ENCODE peak calls at places on chromosomes 4 and X, in six cellular contexts. One of them, this sample, is unnamed.

GRCh38 chrX:82087699-82088098 is 885.8 kb downstream of the SH3BGRL start:
- DNase-seq in K562: no peak
- DNase-seq in HepG2: no peak
- DNase-seq in A549: no peak
- DNase-seq in GM12878: no peak
- DNase-seq in endothelial cell of umbilical vein: no peak
- DNase-seq in this sample: no peak

GRCh38 chrX:56615282-56615681 is 51.9 kb downstream of the UBQLN2 start:
- DNase-seq in A549: no peak
- DNase-seq in endothelial cell of umbilical vein: no peak
- DNase-seq in GM12878: no peak
- DNase-seq in HepG2: peak; percentile 2
- DNase-seq in K562: no peak
- DNase-seq in this sample: no peak

GRCh38 chr4:15479089-15479912 is 9.6 kb downstream of the CC2D2A start:
- DNase-seq in GM12878: no peak
- DNase-seq in A549: peak; percentile 58
- DNase-seq in HepG2: peak; percentile 77
- DNase-seq in K562: peak; percentile 22
- DNase-seq in endothelial cell of umbilical vein: peak; percentile 89
- DNase-seq in this sample: peak; percentile 69

GRCh38 chr4:176335421-176335820 is 15.7 kb downstream of the SPCS3 start:
- DNase-seq in GM12878: no peak
- DNase-seq in K562: no peak
- DNase-seq in HepG2: no peak
- DNase-seq in endothelial cell of umbilical vein: no peak
- DNase-seq in A549: no peak
- DNase-seq in this sample: no peak

GRCh38 chrX:115649461-115650063 is 88.6 kb downstream of the PLS3 start:
- DNase-seq in GM12878: no peak
- DNase-seq in K562: no peak
- DNase-seq in HepG2: no peak
- DNase-seq in A549: no peak
- DNase-seq in endothelial cell of umbilical vein: no peak
- DNase-seq in this sample: no peak

GRCh38 chr4:14920237-14920636 is 82.0 kb upstream of the CPEB2 start:
- DNase-seq in K562: no peak
- DNase-seq in HepG2: no peak
- DNase-seq in endothelial cell of umbilical vein: no peak
- DNase-seq in A549: no peak
- DNase-seq in GM12878: no peak
- DNase-seq in this sample: no peak

GRCh38 chrX:9378980-9379696 is 85.7 kb upstream of the TBL1X start:
- DNase-seq in K562: no peak
- DNase-seq in GM12878: no peak
- DNase-seq in endothelial cell of umbilical vein: no peak
- DNase-seq in HepG2: no peak
- DNase-seq in A549: no peak
- DNase-seq in this sample: peak; percentile 79

GRCh38 chrX:134896194-134896593 is 94.6 kb upstream of the SMIM10 start:
- DNase-seq in HepG2: no peak
- DNase-seq in A549: no peak
- DNase-seq in endothelial cell of umbilical vein: no peak
- DNase-seq in K562: no peak
- DNase-seq in GM12878: no peak
- DNase-seq in this sample: no peak

GRCh38 chr4:16226816-16227461 is 668 bp upstream of the TAPT1 start:
- DNase-seq in A549: no peak
- DNase-seq in HepG2: peak; percentile 35
- DNase-seq in K562: peak; percentile 54
- DNase-seq in GM12878: no peak
- DNase-seq in endothelial cell of umbilical vein: peak; percentile 49
- DNase-seq in this sample: peak; percentile 74

GRCh38 chrX:54415534-54416350 is 24.5 kb upstream of the TSR2 start:
- DNase-seq in K562: no peak
- DNase-seq in HepG2: no peak
- DNase-seq in A549: no peak
- DNase-seq in endothelial cell of umbilical vein: no peak
- DNase-seq in GM12878: no peak
- DNase-seq in this sample: peak; percentile 46

GRCh38 chr4:179361978-179362486 is 1919.8 kb upstream of the AGA start:
- DNase-seq in endothelial cell of umbilical vein: no peak
- DNase-seq in K562: no peak
- DNase-seq in A549: no peak
- DNase-seq in GM12878: no peak
- DNase-seq in HepG2: no peak
- DNase-seq in this sample: no peak

GRCh38 chr4:3672465-3672831 is 93.7 kb upstream of the ADRA2C start:
- DNase-seq in GM12878: no peak
- DNase-seq in A549: no peak
- DNase-seq in endothelial cell of umbilical vein: no peak
- DNase-seq in HepG2: no peak
- DNase-seq in K562: no peak
- DNase-seq in this sample: no peak

GRCh38 chrX:150934453-150934852 is 36.0 kb upstream of the CD99L2 start:
- DNase-seq in GM12878: no peak
- DNase-seq in A549: peak; percentile 18
- DNase-seq in HepG2: no peak
- DNase-seq in K562: no peak
- DNase-seq in endothelial cell of umbilical vein: no peak
- DNase-seq in this sample: no peak

GRCh38 chr4:88029556-88029955 is 22.1 kb downstream of the PKD2 start:
- DNase-seq in A549: no peak
- DNase-seq in K562: no peak
- DNase-seq in HepG2: no peak
- DNase-seq in endothelial cell of umbilical vein: no peak
- DNase-seq in GM12878: no peak
- DNase-seq in this sample: no peak

GRCh38 chr4:39529534-39529933 is 2.3 kb upstream of the UGDH start:
- DNase-seq in K562: no peak
- DNase-seq in A549: no peak
- DNase-seq in HepG2: no peak
- DNase-seq in GM12878: no peak
- DNase-seq in endothelial cell of umbilical vein: no peak
- DNase-seq in this sample: no peak

GRCh38 chr4:148642907-148643306 is 200.7 kb upstream of the NR3C2 start:
- DNase-seq in A549: no peak
- DNase-seq in HepG2: no peak
- DNase-seq in K562: no peak
- DNase-seq in GM12878: no peak
- DNase-seq in endothelial cell of umbilical vein: no peak
- DNase-seq in this sample: no peak

GRCh38 chrX:113384628-113385027 is 544.0 kb upstream of the AMOT start:
- DNase-seq in HepG2: no peak
- DNase-seq in endothelial cell of umbilical vein: peak; percentile 83
- DNase-seq in K562: no peak
- DNase-seq in GM12878: no peak
- DNase-seq in A549: no peak
- DNase-seq in this sample: no peak

GRCh38 chr4:16259531-16260246 is 33.4 kb upstream of the TAPT1 start:
- DNase-seq in GM12878: no peak
- DNase-seq in K562: no peak
- DNase-seq in A549: no peak
- DNase-seq in endothelial cell of umbilical vein: no peak
- DNase-seq in HepG2: no peak
- DNase-seq in this sample: no peak

GRCh38 chr4:4323705-4324534 is 33.9 kb downstream of the ZBTB49 start:
- DNase-seq in endothelial cell of umbilical vein: peak; percentile 64
- DNase-seq in A549: no peak
- DNase-seq in HepG2: no peak
- DNase-seq in GM12878: no peak
- DNase-seq in K562: peak; percentile 35
- DNase-seq in this sample: no peak

GRCh38 chr4:183729430-183730328 is 70.6 kb downstream of the TRAPPC11 start:
- DNase-seq in K562: no peak
- DNase-seq in GM12878: no peak
- DNase-seq in HepG2: peak; percentile 27
- DNase-seq in A549: no peak
- DNase-seq in endothelial cell of umbilical vein: no peak
- DNase-seq in this sample: no peak

GRCh38 chr4:53900275-53900649 is 164.1 kb downstream of the CHIC2 start:
- DNase-seq in A549: no peak
- DNase-seq in endothelial cell of umbilical vein: no peak
- DNase-seq in K562: no peak
- DNase-seq in HepG2: no peak
- DNase-seq in GM12878: no peak
- DNase-seq in this sample: no peak

GRCh38 chr4:53895137-53895536 is 169.3 kb downstream of the CHIC2 start:
- DNase-seq in K562: no peak
- DNase-seq in endothelial cell of umbilical vein: no peak
- DNase-seq in A549: no peak
- DNase-seq in HepG2: no peak
- DNase-seq in GM12878: no peak
- DNase-seq in this sample: no peak

GRCh38 chr4:53902786-53903185 is 161.6 kb downstream of the CHIC2 start:
- DNase-seq in endothelial cell of umbilical vein: no peak
- DNase-seq in HepG2: no peak
- DNase-seq in GM12878: no peak
- DNase-seq in A549: no peak
- DNase-seq in K562: no peak
- DNase-seq in this sample: no peak

GRCh38 chr4:53905281-53905934 is 159.0 kb downstream of the CHIC2 start:
- DNase-seq in K562: no peak
- DNase-seq in HepG2: peak; percentile 31
- DNase-seq in endothelial cell of umbilical vein: no peak
- DNase-seq in A549: no peak
- DNase-seq in GM12878: no peak
- DNase-seq in this sample: peak; percentile 27

DNA sequence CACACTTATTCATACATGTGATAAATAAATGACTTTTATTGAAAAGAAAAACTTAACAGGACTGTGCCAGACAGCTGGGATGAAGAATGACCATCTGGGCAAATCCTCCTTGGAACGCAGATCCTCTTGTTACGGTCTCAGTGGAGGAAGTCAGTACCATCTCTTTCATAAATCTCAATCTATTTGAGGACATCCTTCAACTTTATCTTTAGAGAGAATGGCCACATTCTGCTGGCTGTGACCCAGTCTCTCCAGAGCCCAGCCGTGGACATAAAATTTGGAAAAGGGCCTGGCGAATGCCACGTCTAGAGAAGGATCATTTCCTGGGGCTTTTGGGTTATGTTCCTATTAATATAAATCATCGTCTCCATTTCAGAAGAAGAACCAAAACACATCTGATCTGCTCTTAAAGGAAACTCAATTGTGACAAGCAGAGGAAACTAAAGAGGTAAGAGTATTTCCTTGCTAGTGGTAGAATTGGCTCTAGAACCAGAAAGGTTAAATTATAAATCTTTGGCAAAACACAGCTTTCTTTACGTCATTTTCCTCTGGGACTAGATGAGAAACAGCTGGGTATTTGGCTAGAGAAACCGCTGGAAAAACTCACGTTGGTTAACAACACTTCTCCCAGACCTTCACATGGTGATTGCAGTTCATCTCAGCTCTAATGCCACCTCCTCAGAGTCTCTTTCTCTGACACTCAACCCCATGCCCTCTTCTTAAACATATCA is 164.7 kb downstream of the CHIC2 start:
- DNase-seq in A549: no peak
- DNase-seq in K562: no peak
- DNase-seq in HepG2: no peak
- DNase-seq in endothelial cell of umbilical vein: peak; percentile 43
- DNase-seq in GM12878: no peak
- DNase-seq in this sample: no peak
- TF ChIP-seq MAX in A549: no peak
- TF ChIP-seq MAX in K562: no peak
- TF ChIP-seq MAX in HepG2: no peak
- TF ChIP-seq MAX in endothelial cell of umbilical vein: no peak
- TF ChIP-seq MAX in GM12878: no peak
- TF ChIP-seq MAX in this sample: no peak

DNA sequence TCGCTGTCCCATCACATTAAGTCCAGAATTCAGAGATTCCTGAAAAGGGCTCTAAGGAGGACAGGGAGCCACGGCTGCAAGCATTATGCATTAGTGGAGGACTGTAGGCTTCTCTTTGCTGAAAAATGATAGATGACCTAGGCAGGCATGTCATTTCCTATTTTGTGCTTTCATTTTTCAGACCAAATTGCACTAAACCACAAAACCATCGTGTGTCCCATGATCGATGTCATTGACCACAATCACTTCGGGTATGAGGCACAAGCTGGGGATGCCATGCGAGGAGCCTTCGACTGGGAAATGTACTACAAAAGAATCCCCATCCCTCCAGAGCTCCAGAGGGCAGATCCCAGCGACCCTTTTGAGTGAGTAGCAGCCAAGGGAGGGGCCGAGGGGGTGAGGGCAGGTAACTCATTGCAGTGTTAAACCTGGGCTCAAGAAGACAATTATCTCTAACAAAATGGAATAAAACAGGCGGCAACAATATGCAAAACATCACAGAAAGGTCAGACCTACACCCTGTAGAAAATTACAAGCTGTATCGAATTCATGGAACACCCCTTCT is 355.2 kb upstream of the GALNT7 start:
- DNase-seq in GM12878: peak; percentile 13
- DNase-seq in endothelial cell of umbilical vein: no peak
- DNase-seq in HepG2: no peak
- DNase-seq in K562: no peak
- DNase-seq in A549: no peak
- DNase-seq in this sample: no peak
- TF ChIP-seq MYC in GM12878: no peak
- TF ChIP-seq MYC in endothelial cell of umbilical vein: no peak
- TF ChIP-seq MYC in HepG2: no peak
- TF ChIP-seq MYC in K562: no peak
- TF ChIP-seq MYC in A549: no peak
- TF ChIP-seq MYC in this sample: no peak

GRCh38 chr4:48681856-48682255 is 98.2 kb downstream of the FRYL start:
- DNase-seq in GM12878: peak; percentile 35
- DNase-seq in A549: no peak
- DNase-seq in HepG2: peak; percentile 5
- DNase-seq in K562: no peak
- DNase-seq in endothelial cell of umbilical vein: peak; percentile 73
- DNase-seq in this sample: no peak
- TF ChIP-seq MAX in GM12878: no peak
- TF ChIP-seq MAX in A549: no peak
- TF ChIP-seq MAX in HepG2: no peak
- TF ChIP-seq MAX in K562: no peak
- TF ChIP-seq MAX in endothelial cell of umbilical vein: no peak
- TF ChIP-seq MAX in this sample: no peak

GRCh38 chrX:154037754-154038153 is 18.1 kb upstream of the IRAK1 start:
- DNase-seq in A549: no peak
- DNase-seq in endothelial cell of umbilical vein: no peak
- DNase-seq in HepG2: peak; percentile 73
- DNase-seq in K562: no peak
- DNase-seq in GM12878: no peak
- DNase-seq in this sample: no peak

GRCh38 chrX:154043003-154043402 is 23.3 kb upstream of the IRAK1 start:
- DNase-seq in GM12878: no peak
- DNase-seq in A549: no peak
- DNase-seq in K562: no peak
- DNase-seq in endothelial cell of umbilical vein: no peak
- DNase-seq in HepG2: no peak
- DNase-seq in this sample: peak; percentile 48

GRCh38 chrX:154040863-154041262 is 21.2 kb upstream of the IRAK1 start:
- DNase-seq in A549: no peak
- DNase-seq in HepG2: no peak
- DNase-seq in GM12878: no peak
- DNase-seq in K562: no peak
- DNase-seq in endothelial cell of umbilical vein: no peak
- DNase-seq in this sample: no peak

GRCh38 chrX:154039577-154039976 is 19.9 kb upstream of the IRAK1 start:
- DNase-seq in K562: no peak
- DNase-seq in A549: no peak
- DNase-seq in endothelial cell of umbilical vein: no peak
- DNase-seq in GM12878: no peak
- DNase-seq in HepG2: no peak
- DNase-seq in this sample: no peak

GRCh38 chrX:154040307-154040756 is 20.6 kb upstream of the IRAK1 start:
- DNase-seq in A549: no peak
- DNase-seq in endothelial cell of umbilical vein: peak; percentile 11
- DNase-seq in K562: no peak
- DNase-seq in HepG2: peak; percentile 64
- DNase-seq in GM12878: no peak
- DNase-seq in this sample: peak; percentile 79
- TF ChIP-seq MYC in A549: no peak
- TF ChIP-seq MYC in endothelial cell of umbilical vein: no peak
- TF ChIP-seq MYC in K562: no peak
- TF ChIP-seq MYC in HepG2: no peak
- TF ChIP-seq MYC in GM12878: no peak
- TF ChIP-seq MYC in this sample: peak; percentile 64

This sample was measured in NB4.